ENCODE peak calls at places on chromosome 15, in six cellular contexts. One of them, this sample, is unnamed.

GRCh38 chr15:52191207-52191606 is at the start of gene GNB5:
- DNase-seq in cardiac fibroblast: no peak
- DNase-seq in WTC11: peak
- DNase-seq in PC-3: no peak
- DNase-seq in B cell: no peak
- DNase-seq in neural crest cell: no peak
- DNase-seq in this sample: no peak

GRCh38 chr15:22786868-22787698 is 639 bp downstream of the NIPA1 start:
- DNase-seq in neural crest cell: peak
- DNase-seq in B cell: no peak
- DNase-seq in cardiac fibroblast: no peak
- DNase-seq in WTC11: peak
- DNase-seq in PC-3: peak
- DNase-seq in this sample: peak

GRCh38 chr15:90211440-90212168 is 10.5 kb downstream of the SEMA4B start:
- DNase-seq in WTC11: no peak
- DNase-seq in PC-3: peak
- DNase-seq in cardiac fibroblast: peak
- DNase-seq in neural crest cell: no peak
- DNase-seq in B cell: no peak
- DNase-seq in this sample: peak

GRCh38 chr15:70062321-70062956 is 35.3 kb downstream of the TLE3 start:
- DNase-seq in cardiac fibroblast: peak
- DNase-seq in neural crest cell: peak
- DNase-seq in B cell: no peak
- DNase-seq in WTC11: peak
- DNase-seq in PC-3: peak
- DNase-seq in this sample: peak

GRCh38 chr15:26294062-26294689 is 431.0 kb upstream of the ATP10A start:
- DNase-seq in neural crest cell: no peak
- DNase-seq in B cell: no peak
- DNase-seq in PC-3: no peak
- DNase-seq in WTC11: peak
- DNase-seq in cardiac fibroblast: no peak
- DNase-seq in this sample: no peak

GRCh38 chr15:94042163-94042954 is 189.0 kb upstream of the MCTP2 start:
- DNase-seq in neural crest cell: no peak
- DNase-seq in PC-3: peak
- DNase-seq in B cell: no peak
- DNase-seq in cardiac fibroblast: peak
- DNase-seq in WTC11: no peak
- DNase-seq in this sample: no peak

GRCh38 chr15:52020253-52021085 is 1.4 kb downstream of the MAPK6 start:
- DNase-seq in PC-3: peak
- DNase-seq in B cell: no peak
- DNase-seq in cardiac fibroblast: peak
- DNase-seq in WTC11: no peak
- DNase-seq in neural crest cell: no peak
- DNase-seq in this sample: peak

GRCh38 chr15:25860885-25861866 is 2.0 kb downstream of the ATP10A start:
- DNase-seq in WTC11: no peak
- DNase-seq in B cell: no peak
- DNase-seq in neural crest cell: no peak
- DNase-seq in cardiac fibroblast: no peak
- DNase-seq in PC-3: no peak
- DNase-seq in this sample: peak

GRCh38 chr15:65638681-65639089 is 16.9 kb downstream of the SLC24A1 start:
- DNase-seq in cardiac fibroblast: peak
- DNase-seq in PC-3: peak
- DNase-seq in neural crest cell: peak
- DNase-seq in WTC11: no peak
- DNase-seq in B cell: no peak
- DNase-seq in this sample: peak

GRCh38 chr15:78308422-78309021 is 9.1 kb upstream of the SKIC8 start:
- DNase-seq in cardiac fibroblast: peak
- DNase-seq in neural crest cell: peak
- DNase-seq in B cell: no peak
- DNase-seq in WTC11: peak
- DNase-seq in PC-3: peak
- DNase-seq in this sample: peak

GRCh38 chr15:88604381-88604951 is 16.7 kb upstream of the AEN start:
- DNase-seq in PC-3: no peak
- DNase-seq in cardiac fibroblast: no peak
- DNase-seq in WTC11: no peak
- DNase-seq in B cell: no peak
- DNase-seq in neural crest cell: no peak
- DNase-seq in this sample: no peak

DNA sequence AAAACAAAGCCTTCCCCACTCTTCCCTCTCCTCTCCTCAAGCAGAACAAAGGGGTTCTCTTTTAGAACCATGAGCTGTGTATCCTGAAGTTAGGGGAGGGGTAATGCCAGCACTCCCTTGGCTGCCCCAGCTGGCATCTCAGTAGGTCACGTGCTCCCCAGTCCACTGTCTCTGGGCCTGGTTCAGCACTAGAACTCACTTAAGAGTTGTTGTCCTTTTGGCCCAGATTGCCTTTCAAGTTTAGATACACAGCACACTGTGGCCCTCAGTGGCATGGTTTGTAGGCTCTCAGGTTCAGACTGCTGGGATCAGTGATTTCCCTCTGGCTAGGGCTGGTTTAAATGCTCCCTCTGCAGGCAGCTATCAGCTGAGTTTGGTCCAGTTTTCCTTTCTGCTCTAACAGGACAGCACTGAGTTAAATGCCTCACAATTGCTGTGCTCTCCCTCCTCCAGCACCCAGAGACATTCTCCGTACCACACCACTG is 188.4 kb upstream of the ST8SIA2 start:
- DNase-seq in cardiac fibroblast: no peak
- DNase-seq in neural crest cell: no peak
- DNase-seq in PC-3: no peak
- DNase-seq in B cell: no peak
- DNase-seq in WTC11: peak
- DNase-seq in this sample: peak
- TF ChIP-seq CTCF in cardiac fibroblast: no peak
- TF ChIP-seq CTCF in neural crest cell: no peak
- TF ChIP-seq CTCF in PC-3: no peak
- TF ChIP-seq CTCF in B cell: no peak
- TF ChIP-seq CTCF in WTC11: no peak
- TF ChIP-seq CTCF in this sample: peak

DNA sequence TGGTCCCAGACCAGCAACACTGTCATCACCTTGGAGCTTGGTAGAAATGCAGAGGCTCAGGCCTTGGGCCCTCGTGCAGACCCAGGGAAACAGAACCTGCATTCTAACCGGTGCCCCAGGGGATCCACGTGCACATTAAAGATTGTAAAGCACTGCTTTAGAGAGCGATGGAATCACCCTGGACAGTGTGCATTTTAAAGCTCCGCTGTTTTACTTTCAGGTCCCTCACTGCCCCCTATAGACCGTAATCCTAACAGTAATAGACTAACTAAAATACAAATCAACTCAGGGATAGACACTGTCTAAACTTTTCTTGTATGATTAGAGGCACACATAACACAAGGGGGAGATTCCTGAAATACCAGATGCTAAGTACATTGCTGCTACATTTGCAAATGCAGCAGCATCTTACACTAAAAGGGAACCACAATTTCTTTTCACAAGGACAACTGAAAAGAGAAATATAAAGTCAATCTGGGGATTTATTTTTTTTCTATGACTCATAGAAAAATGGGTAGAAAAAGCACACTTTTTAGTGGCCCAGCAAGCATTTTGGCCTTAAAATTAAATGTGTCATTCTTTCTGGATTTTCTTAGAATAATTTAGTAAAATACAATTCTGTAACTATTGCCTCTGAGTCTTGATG is 10.5 kb upstream of the SH3GL3 start:
- DNase-seq in B cell: no peak
- DNase-seq in cardiac fibroblast: peak
- DNase-seq in WTC11: no peak
- DNase-seq in neural crest cell: peak
- DNase-seq in PC-3: peak
- DNase-seq in this sample: peak
- TF ChIP-seq CTCF in B cell: no peak
- TF ChIP-seq CTCF in cardiac fibroblast: peak
- TF ChIP-seq CTCF in WTC11: peak
- TF ChIP-seq CTCF in neural crest cell: peak
- TF ChIP-seq CTCF in PC-3: peak
- TF ChIP-seq CTCF in this sample: peak

GRCh38 chr15:39649765-39650164 is 68.9 kb downstream of the THBS1 start:
- DNase-seq in cardiac fibroblast: no peak
- DNase-seq in PC-3: no peak
- DNase-seq in WTC11: no peak
- DNase-seq in B cell: no peak
- DNase-seq in neural crest cell: no peak
- DNase-seq in this sample: no peak
- TF ChIP-seq CTCF in cardiac fibroblast: no peak
- TF ChIP-seq CTCF in PC-3: no peak
- TF ChIP-seq CTCF in WTC11: no peak
- TF ChIP-seq CTCF in B cell: no peak
- TF ChIP-seq CTCF in neural crest cell: no peak
- TF ChIP-seq CTCF in this sample: no peak

GRCh38 chr15:98785796-98786581 is 137.7 kb downstream of the IGF1R start:
- DNase-seq in PC-3: no peak
- DNase-seq in B cell: no peak
- DNase-seq in WTC11: peak
- DNase-seq in cardiac fibroblast: no peak
- DNase-seq in neural crest cell: no peak
- DNase-seq in this sample: no peak
- TF ChIP-seq CTCF in PC-3: no peak
- TF ChIP-seq CTCF in B cell: no peak
- TF ChIP-seq CTCF in WTC11: no peak
- TF ChIP-seq CTCF in cardiac fibroblast: no peak
- TF ChIP-seq CTCF in neural crest cell: no peak
- TF ChIP-seq CTCF in this sample: no peak

DNA sequence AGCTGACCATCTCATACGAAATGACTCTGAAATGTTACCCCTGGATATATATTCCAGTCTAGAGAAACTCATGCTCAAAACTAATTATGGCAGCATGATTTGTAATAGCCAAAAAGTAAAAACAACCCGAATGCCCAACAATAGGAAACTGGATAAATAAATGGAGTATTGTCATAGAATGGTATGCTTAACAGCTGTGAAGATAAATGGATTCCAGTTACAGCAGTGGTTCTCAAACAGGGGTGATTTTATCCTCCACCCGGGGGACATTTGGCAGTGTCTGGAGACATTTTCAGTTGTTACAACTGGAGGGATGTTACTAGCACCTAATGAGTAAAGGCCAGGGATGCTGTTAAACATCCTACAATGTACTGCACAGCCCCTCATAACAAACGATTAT is 52.3 kb upstream of the PIAS1 start:
- DNase-seq in B cell: no peak
- DNase-seq in neural crest cell: no peak
- DNase-seq in PC-3: no peak
- DNase-seq in cardiac fibroblast: peak
- DNase-seq in WTC11: no peak
- DNase-seq in this sample: no peak
- TF ChIP-seq CTCF in B cell: no peak
- TF ChIP-seq CTCF in neural crest cell: no peak
- TF ChIP-seq CTCF in PC-3: no peak
- TF ChIP-seq CTCF in cardiac fibroblast: no peak
- TF ChIP-seq CTCF in WTC11: no peak
- TF ChIP-seq CTCF in this sample: no peak

GRCh38 chr15:44501768-44502366 is 35.1 kb upstream of the EIF3J start:
- DNase-seq in WTC11: no peak
- DNase-seq in PC-3: peak
- DNase-seq in cardiac fibroblast: peak
- DNase-seq in B cell: no peak
- DNase-seq in neural crest cell: no peak
- DNase-seq in this sample: peak
- TF ChIP-seq CTCF in WTC11: no peak
- TF ChIP-seq CTCF in PC-3: peak
- TF ChIP-seq CTCF in cardiac fibroblast: peak
- TF ChIP-seq CTCF in B cell: peak
- TF ChIP-seq CTCF in neural crest cell: peak
- TF ChIP-seq CTCF in this sample: peak

GRCh38 chr15:40766194-40766830 is 2.4 kb downstream of the GCHFR start:
- DNase-seq in neural crest cell: no peak
- DNase-seq in WTC11: no peak
- DNase-seq in cardiac fibroblast: no peak
- DNase-seq in B cell: no peak
- DNase-seq in PC-3: no peak
- DNase-seq in this sample: peak

GRCh38 chr15:40766906-40767837 is 2.6 kb upstream of the C15orf62 start:
- DNase-seq in B cell: no peak
- DNase-seq in cardiac fibroblast: peak
- DNase-seq in WTC11: no peak
- DNase-seq in PC-3: peak
- DNase-seq in neural crest cell: no peak
- DNase-seq in this sample: peak

GRCh38 chr15:40764766-40765136 is 883 bp downstream of the GCHFR start:
- DNase-seq in PC-3: no peak
- DNase-seq in B cell: no peak
- DNase-seq in WTC11: no peak
- DNase-seq in cardiac fibroblast: no peak
- DNase-seq in neural crest cell: no peak
- DNase-seq in this sample: peak

GRCh38 chr15:40762919-40763800 is 708 bp upstream of the GCHFR start:
- DNase-seq in cardiac fibroblast: peak
- DNase-seq in B cell: peak
- DNase-seq in neural crest cell: no peak
- DNase-seq in WTC11: peak
- DNase-seq in PC-3: peak
- DNase-seq in this sample: peak

DNA sequence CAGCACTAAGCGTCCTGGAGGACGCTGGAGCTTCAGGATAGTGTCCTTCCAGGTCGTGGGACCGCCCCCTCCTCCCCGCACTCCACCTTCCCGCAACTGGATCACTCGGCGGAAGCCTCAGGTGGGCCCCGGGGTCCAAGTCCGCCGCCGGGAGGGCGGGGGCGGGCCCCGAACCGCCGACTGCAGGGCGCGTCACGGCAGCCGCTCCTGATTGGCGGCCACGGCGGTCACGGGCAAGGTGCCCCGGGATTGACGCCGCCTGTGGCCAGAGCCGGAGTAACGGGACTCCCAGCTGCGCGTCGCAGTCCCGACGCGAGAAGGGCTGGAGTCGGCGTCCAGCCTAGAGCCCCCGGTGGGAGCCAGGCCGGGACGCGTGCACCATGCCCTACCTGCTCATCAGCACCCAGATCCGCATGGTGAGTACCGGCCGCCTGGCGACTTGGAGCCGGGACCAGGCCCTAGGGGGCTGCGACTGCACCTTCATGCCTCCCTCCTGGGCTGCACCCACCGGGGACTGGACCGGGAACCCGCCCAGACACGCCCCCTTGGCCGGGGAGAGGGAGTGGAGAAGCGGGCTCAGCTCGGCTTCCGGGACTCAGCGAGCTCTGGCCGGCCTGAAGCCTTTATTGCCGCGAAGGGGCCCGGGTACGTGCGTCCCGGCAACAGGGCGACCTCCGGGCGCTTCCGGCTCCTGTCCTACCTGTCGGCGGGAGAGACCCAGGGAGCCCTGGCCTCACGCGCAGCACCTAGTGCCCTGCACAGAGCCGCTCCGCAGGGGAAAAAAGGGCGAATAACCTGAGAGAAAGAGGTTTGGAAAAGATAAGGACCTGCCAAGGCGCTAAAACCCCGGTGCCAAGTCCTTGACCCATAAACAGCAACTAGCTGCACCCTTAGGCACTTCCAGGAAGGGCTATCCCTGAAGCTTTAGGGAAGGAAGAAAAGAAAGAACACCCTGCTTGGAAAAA is at the start of gene GCHFR:
- DNase-seq in neural crest cell: peak
- DNase-seq in cardiac fibroblast: peak
- DNase-seq in B cell: peak
- DNase-seq in PC-3: peak
- DNase-seq in WTC11: peak
- DNase-seq in this sample: peak
- TF ChIP-seq CTCF in neural crest cell: peak
- TF ChIP-seq CTCF in cardiac fibroblast: peak
- TF ChIP-seq CTCF in B cell: peak
- TF ChIP-seq CTCF in PC-3: peak
- TF ChIP-seq CTCF in WTC11: no peak
- TF ChIP-seq CTCF in this sample: peak